ENCODE peak calls at places on chromosomes 5 and 9, in nine cellular contexts. X is cardiac fibroblast, Q is heart left ventricle, C is aorta, E is HAP-1, Y is GM23248, M is gastrocnemius medialis, T is endodermal cell, P is AG04450. D is an unnamed sample.

GRCh38 chr5:31329722-31330121 is 136.2 kb downstream of the CDH6 start:
- DNase-seq in X (no peak), Q (no peak), C (no peak), E (no peak), Y (peak; percentile 2), M (no peak), T (no peak), P (no peak), D (no peak)

GRCh38 chr5:58356662-58357061 is 103.2 kb downstream of the PLK2 start:
- DNase-seq in X (no peak), Q (no peak), C (no peak), E (no peak), Y (no peak), M (no peak), T (no peak), P (no peak), D (no peak)

GRCh38 chr5:29229461-29229860 is 1964.0 kb upstream of the CDH6 start:
- DNase-seq in X (no peak), Q (no peak), C (no peak), E (no peak), Y (no peak), M (no peak), T (no peak), P (no peak), D (no peak)

GRCh38 chr9:3912817-3913216 is 387.0 kb upstream of the RFX3 start:
- DNase-seq in X (peak; percentile 32), Q (no peak), C (no peak), E (no peak), Y (peak; percentile 45), M (no peak), T (no peak), P (no peak), D (no peak)

GRCh38 chr9:129026442-129027223 is 1.5 kb downstream of the SH3GLB2 start:
- DNase-seq in X (no peak), Q (no peak), C (no peak), E (peak; percentile 47), Y (peak; percentile 25), M (no peak), T (peak; percentile 89), P (no peak), D (peak; percentile 46)

GRCh38 chr5:102554728-102555127 is 55.9 kb upstream of the SLCO6A1 start:
- DNase-seq in X (peak; percentile 24), Q (no peak), C (no peak), E (no peak), Y (no peak), M (no peak), T (no peak), P (no peak), D (peak; percentile 2)

GRCh38 chr5:181130832-181131496 is at the start of gene OR2V1:
- DNase-seq in X (no peak), Q (no peak), C (no peak), E (no peak), Y (no peak), M (no peak), T (no peak), P (no peak), D (no peak)

GRCh38 chr5:138876811-138877210 is 1.7 kb upstream of the LRRTM2 start:
- DNase-seq in X (no peak), Q (no peak), C (no peak), E (no peak), Y (no peak), M (no peak), T (peak; percentile 45), P (no peak), D (no peak)

DNA sequence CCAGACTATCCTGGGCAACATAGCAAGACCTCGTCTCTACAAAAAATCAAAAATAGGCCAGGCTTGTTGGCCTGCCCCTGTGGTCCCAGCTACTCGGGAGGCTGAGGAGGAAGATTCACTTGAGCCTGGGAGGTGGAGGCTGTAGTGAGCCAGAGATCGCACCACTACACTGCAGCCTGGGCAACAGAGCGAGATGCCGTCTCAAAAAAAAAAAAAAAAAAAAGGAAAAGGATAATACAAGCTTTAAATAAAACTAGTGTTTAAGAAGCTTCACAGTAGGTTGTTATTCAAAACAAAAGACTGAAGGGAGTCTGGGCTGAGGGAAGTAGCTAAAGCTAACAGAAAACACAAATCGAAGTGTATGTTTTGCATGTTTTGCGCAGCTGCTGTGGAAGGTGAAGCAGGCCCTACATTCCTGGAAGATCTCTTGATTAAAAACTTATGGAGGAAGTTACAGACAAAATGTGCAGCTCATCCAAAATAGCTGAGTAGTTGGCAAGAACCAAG is 576 bp upstream of the C9orf40 start:
- DNase-seq in X (no peak), Q (no peak), C (no peak), E (peak; percentile 15), Y (peak; percentile 69), M (no peak), T (no peak), P (no peak), D (peak; percentile 3)
- H3K4me3 ChIP-seq in X (peak overlapping the region; percentile 94), Q (peak overlapping the region; percentile 85), C (no peak overlapping the region), E (peak overlapping the region; percentile 73), Y (peak overlapping the region; percentile 90), M (peak overlapping the region; percentile 100), T (peak overlapping the region; percentile 82), P (peak overlapping the region; percentile 95), D (peak overlapping the region; percentile 68)

GRCh38 chr9:136372561-136373299 is 739 bp downstream of the CARD9 start:
- DNase-seq in X (peak; percentile 80), Q (peak; percentile 80), C (peak; percentile 89), E (peak; percentile 52), Y (peak; percentile 74), M (peak; percentile 31), T (peak; percentile 71), P (peak; percentile 75), D (peak; percentile 66)

GRCh38 chr9:136372006-136372405 is 1.5 kb downstream of the CARD9 start:
- DNase-seq in X (no peak), Q (no peak), C (no peak), E (no peak), Y (no peak), M (no peak), T (no peak), P (no peak), D (no peak)

GRCh38 chr9:136375096-136375495 is 1.6 kb upstream of the CARD9 start:
- DNase-seq in X (no peak), Q (no peak), C (no peak), E (no peak), Y (no peak), M (no peak), T (no peak), P (no peak), D (no peak)

GRCh38 chr9:136374183-136374575 is 710 bp upstream of the CARD9 start:
- DNase-seq in X (no peak), Q (no peak), C (no peak), E (no peak), Y (no peak), M (no peak), T (no peak), P (no peak), D (peak; percentile 32)

DNA sequence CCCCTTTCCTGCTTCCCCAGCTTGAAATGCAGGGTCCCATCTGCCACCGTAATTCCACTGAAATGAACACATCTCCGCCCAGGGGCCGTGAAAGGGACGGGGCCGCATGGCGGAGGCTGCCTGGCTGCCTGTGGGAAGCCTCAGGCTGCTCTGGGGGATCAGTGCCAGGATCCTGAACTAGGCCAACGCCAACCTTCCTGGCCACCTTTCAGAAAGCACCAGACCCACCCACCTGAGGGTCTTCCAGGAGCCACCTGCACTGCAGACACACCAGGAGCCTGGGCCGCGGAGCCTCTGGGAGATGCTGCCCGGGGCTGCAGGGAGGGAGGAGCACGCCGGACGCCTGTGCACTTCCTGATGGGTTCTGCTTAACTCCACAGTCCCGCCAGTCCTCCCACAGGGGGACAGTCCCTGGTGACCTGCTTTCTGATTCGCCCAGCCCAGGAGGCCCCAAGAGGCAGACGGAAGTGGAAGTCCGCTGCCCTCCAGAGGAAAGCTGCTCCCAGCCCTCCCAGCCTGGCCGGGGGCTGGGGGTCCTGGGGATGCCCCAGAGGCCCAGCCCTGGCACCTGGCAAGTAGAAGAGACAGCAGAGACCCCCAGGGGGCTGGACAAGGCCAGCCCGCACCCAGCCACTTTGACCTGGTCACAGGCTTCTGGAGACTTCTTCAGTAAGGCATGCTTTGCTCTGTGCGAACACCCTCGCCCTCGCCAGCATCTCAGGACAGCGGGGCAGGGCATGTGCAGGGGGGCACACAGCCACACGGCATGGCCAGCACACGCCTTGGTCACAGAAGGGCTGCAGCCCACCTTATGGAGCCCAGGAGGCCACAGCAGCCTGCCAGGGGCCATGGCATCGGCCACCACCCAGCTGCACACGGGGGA is at the start of gene CARD9:
- DNase-seq in X (no peak), Q (peak; percentile 60), C (peak; percentile 80), E (no peak), Y (no peak), M (peak; percentile 13), T (no peak), P (no peak), D (no peak)
- H3K4me3 ChIP-seq in X (peak within 1 kb of the TSS; percentile 0), Q (peak within 1 kb of the TSS; percentile 33), C (no peak within 1 kb of the TSS), E (no peak within 1 kb of the TSS), Y (no peak within 1 kb of the TSS), M (no peak within 1 kb of the TSS), T (no peak within 1 kb of the TSS), P (no peak within 1 kb of the TSS), D (no peak within 1 kb of the TSS)

GRCh38 chr5:66829826-66830225 is 233.6 kb downstream of the MAST4 start:
- DNase-seq in X (peak; percentile 74), Q (no peak), C (no peak), E (no peak), Y (peak; percentile 71), M (no peak), T (no peak), P (no peak), D (peak; percentile 86)

GRCh38 chr5:66826263-66826662 is 230.1 kb downstream of the MAST4 start:
- DNase-seq in X (no peak), Q (no peak), C (no peak), E (no peak), Y (no peak), M (no peak), T (peak; percentile 36), P (no peak), D (no peak)

GRCh38 chr5:66828551-66829421 is 232.6 kb downstream of the MAST4 start:
- DNase-seq in X (peak; percentile 81), Q (peak; percentile 82), C (peak; percentile 68), E (peak; percentile 46), Y (peak; percentile 91), M (peak; percentile 39), T (peak; percentile 89), P (no peak), D (peak; percentile 89)

GRCh38 chr5:66826696-66827095 is 230.5 kb downstream of the MAST4 start:
- DNase-seq in X (no peak), Q (no peak), C (no peak), E (no peak), Y (no peak), M (no peak), T (peak; percentile 43), P (no peak), D (no peak)

GRCh38 chr5:66828046-66828550 is 231.9 kb downstream of the MAST4 start:
- DNase-seq in X (no peak), Q (no peak), C (no peak), E (no peak), Y (no peak), M (no peak), T (peak; percentile 77), P (no peak), D (no peak)
- H3K4me3 ChIP-seq in X (peak overlapping the region; percentile 58), Q (peak overlapping the region; percentile 46), C (peak overlapping the region; percentile 17), E (no peak overlapping the region), Y (peak overlapping the region; percentile 84), M (peak overlapping the region; percentile 61), T (peak overlapping the region; percentile 77), P (peak overlapping the region; percentile 66), D (peak overlapping the region; percentile 54)

GRCh38 chr9:134154262-134154701 is 10.1 kb downstream of the RNU6ATAC start:
- DNase-seq in X (no peak), Q (no peak), C (peak; percentile 45), E (no peak), Y (no peak), M (no peak), T (no peak), P (no peak), D (no peak)

GRCh38 chr9:134153450-134153849 is 10.9 kb downstream of the RNU6ATAC start:
- DNase-seq in X (no peak), Q (no peak), C (no peak), E (no peak), Y (no peak), M (no peak), T (no peak), P (no peak), D (no peak)

GRCh38 chr9:134150557-134151214 is 13.7 kb downstream of the RNU6ATAC start:
- DNase-seq in X (no peak), Q (no peak), C (no peak), E (no peak), Y (no peak), M (no peak), T (no peak), P (no peak), D (no peak)

GRCh38 chr9:134152022-134152448 is 12.3 kb downstream of the RNU6ATAC start:
- DNase-seq in X (no peak), Q (no peak), C (peak; percentile 42), E (no peak), Y (no peak), M (no peak), T (no peak), P (no peak), D (no peak)

GRCh38 chr9:134152488-134152887 is 11.9 kb downstream of the RNU6ATAC start:
- DNase-seq in X (no peak), Q (no peak), C (no peak), E (no peak), Y (no peak), M (no peak), T (no peak), P (no peak), D (no peak)
- H3K4me3 ChIP-seq in X (no peak overlapping the region), Q (no peak overlapping the region), C (no peak overlapping the region), E (no peak overlapping the region), Y (no peak overlapping the region), M (no peak overlapping the region), T (no peak overlapping the region), P (no peak overlapping the region), D (no peak overlapping the region)